ENCODE peak calls at places on chromosomes 7 and 10, in nine cellular contexts. One of them, this sample, is unnamed.

GRCh38 chr10:120480065-120480600 is 23.1 kb downstream of the PLPP4 start:
- DNase-seq in D341Med: no peak
- DNase-seq in lower lobe of right lung: no peak
- DNase-seq in neural crest cell: no peak
- DNase-seq in GM18507: no peak
- DNase-seq in smooth muscle cell of the brain vasculature: no peak
- DNase-seq in stimulated activated naive B cell treated with anti-CD40 and anti-IgM and Interleukin-4, amounts not matched to agents 10 μg/mL and 1 μg/mL and 100 μg/mL, for 72 hours: no peak
- DNase-seq in psoas muscle: no peak
- DNase-seq in stimulated activated CD8-positive, alpha-beta memory T cell treated with anti-CD3 and anti-CD28 coated beads, Interleukin-2, amount 100 ng/mL, for 1 hour: no peak
- DNase-seq in this sample: no peak

GRCh38 chr10:42866115-42866995 is 83.8 kb downstream of the BMS1 start:
- DNase-seq in smooth muscle cell of the brain vasculature: peak; percentile 36
- DNase-seq in stimulated activated CD8-positive, alpha-beta memory T cell treated with anti-CD3 and anti-CD28 coated beads, Interleukin-2, amount 100 ng/mL, for 1 hour: peak; percentile 4
- DNase-seq in stimulated activated naive B cell treated with anti-CD40 and anti-IgM and Interleukin-4, amounts not matched to agents 10 μg/mL and 1 μg/mL and 100 μg/mL, for 72 hours: peak; percentile 37
- DNase-seq in GM18507: peak; percentile 18
- DNase-seq in D341Med: peak; percentile 81
- DNase-seq in neural crest cell: peak; percentile 83
- DNase-seq in psoas muscle: peak; percentile 81
- DNase-seq in lower lobe of right lung: peak; percentile 85
- DNase-seq in this sample: no peak

GRCh38 chr10:130936844-130937243 is 374.7 kb downstream of the TCERG1L start:
- DNase-seq in D341Med: no peak
- DNase-seq in lower lobe of right lung: no peak
- DNase-seq in psoas muscle: no peak
- DNase-seq in neural crest cell: no peak
- DNase-seq in stimulated activated naive B cell treated with anti-CD40 and anti-IgM and Interleukin-4, amounts not matched to agents 10 μg/mL and 1 μg/mL and 100 μg/mL, for 72 hours: no peak
- DNase-seq in stimulated activated CD8-positive, alpha-beta memory T cell treated with anti-CD3 and anti-CD28 coated beads, Interleukin-2, amount 100 ng/mL, for 1 hour: no peak
- DNase-seq in GM18507: no peak
- DNase-seq in smooth muscle cell of the brain vasculature: no peak
- DNase-seq in this sample: no peak

GRCh38 chr7:30865821-30866220 is 45.8 kb upstream of the AQP1 start:
- DNase-seq in D341Med: no peak
- DNase-seq in lower lobe of right lung: no peak
- DNase-seq in stimulated activated naive B cell treated with anti-CD40 and anti-IgM and Interleukin-4, amounts not matched to agents 10 μg/mL and 1 μg/mL and 100 μg/mL, for 72 hours: no peak
- DNase-seq in smooth muscle cell of the brain vasculature: no peak
- DNase-seq in neural crest cell: no peak
- DNase-seq in psoas muscle: no peak
- DNase-seq in GM18507: no peak
- DNase-seq in stimulated activated CD8-positive, alpha-beta memory T cell treated with anti-CD3 and anti-CD28 coated beads, Interleukin-2, amount 100 ng/mL, for 1 hour: no peak
- DNase-seq in this sample: no peak

GRCh38 chr7:150428671-150429451 is 21.6 kb upstream of the GIMAP8 start:
- DNase-seq in lower lobe of right lung: no peak
- DNase-seq in stimulated activated naive B cell treated with anti-CD40 and anti-IgM and Interleukin-4, amounts not matched to agents 10 μg/mL and 1 μg/mL and 100 μg/mL, for 72 hours: peak; percentile 52
- DNase-seq in GM18507: no peak
- DNase-seq in D341Med: peak; percentile 14
- DNase-seq in stimulated activated CD8-positive, alpha-beta memory T cell treated with anti-CD3 and anti-CD28 coated beads, Interleukin-2, amount 100 ng/mL, for 1 hour: no peak
- DNase-seq in smooth muscle cell of the brain vasculature: peak; percentile 46
- DNase-seq in psoas muscle: no peak
- DNase-seq in neural crest cell: no peak
- DNase-seq in this sample: no peak

GRCh38 chr10:119908201-119908600 is 15.7 kb downstream of the SEC23IP start:
- DNase-seq in GM18507: no peak
- DNase-seq in stimulated activated naive B cell treated with anti-CD40 and anti-IgM and Interleukin-4, amounts not matched to agents 10 μg/mL and 1 μg/mL and 100 μg/mL, for 72 hours: no peak
- DNase-seq in psoas muscle: no peak
- DNase-seq in smooth muscle cell of the brain vasculature: no peak
- DNase-seq in D341Med: no peak
- DNase-seq in neural crest cell: no peak
- DNase-seq in stimulated activated CD8-positive, alpha-beta memory T cell treated with anti-CD3 and anti-CD28 coated beads, Interleukin-2, amount 100 ng/mL, for 1 hour: no peak
- DNase-seq in lower lobe of right lung: no peak
- DNase-seq in this sample: no peak

GRCh38 chr10:109914966-109915365 is 8.3 kb downstream of the XPNPEP1 start:
- DNase-seq in smooth muscle cell of the brain vasculature: no peak
- DNase-seq in stimulated activated CD8-positive, alpha-beta memory T cell treated with anti-CD3 and anti-CD28 coated beads, Interleukin-2, amount 100 ng/mL, for 1 hour: no peak
- DNase-seq in psoas muscle: no peak
- DNase-seq in stimulated activated naive B cell treated with anti-CD40 and anti-IgM and Interleukin-4, amounts not matched to agents 10 μg/mL and 1 μg/mL and 100 μg/mL, for 72 hours: no peak
- DNase-seq in GM18507: no peak
- DNase-seq in neural crest cell: no peak
- DNase-seq in lower lobe of right lung: no peak
- DNase-seq in D341Med: no peak
- DNase-seq in this sample: no peak

GRCh38 chr10:15871823-15872222 is 11.5 kb upstream of the MINDY3 start:
- DNase-seq in neural crest cell: no peak
- DNase-seq in stimulated activated CD8-positive, alpha-beta memory T cell treated with anti-CD3 and anti-CD28 coated beads, Interleukin-2, amount 100 ng/mL, for 1 hour: no peak
- DNase-seq in smooth muscle cell of the brain vasculature: no peak
- DNase-seq in D341Med: no peak
- DNase-seq in GM18507: no peak
- DNase-seq in psoas muscle: no peak
- DNase-seq in lower lobe of right lung: no peak
- DNase-seq in stimulated activated naive B cell treated with anti-CD40 and anti-IgM and Interleukin-4, amounts not matched to agents 10 μg/mL and 1 μg/mL and 100 μg/mL, for 72 hours: no peak
- DNase-seq in this sample: no peak

GRCh38 chr10:80900661-80901060 is 363.0 kb downstream of the SH2D4B start:
- DNase-seq in lower lobe of right lung: no peak
- DNase-seq in neural crest cell: no peak
- DNase-seq in stimulated activated naive B cell treated with anti-CD40 and anti-IgM and Interleukin-4, amounts not matched to agents 10 μg/mL and 1 μg/mL and 100 μg/mL, for 72 hours: no peak
- DNase-seq in smooth muscle cell of the brain vasculature: no peak
- DNase-seq in psoas muscle: no peak
- DNase-seq in GM18507: no peak
- DNase-seq in stimulated activated CD8-positive, alpha-beta memory T cell treated with anti-CD3 and anti-CD28 coated beads, Interleukin-2, amount 100 ng/mL, for 1 hour: no peak
- DNase-seq in D341Med: no peak
- DNase-seq in this sample: no peak

GRCh38 chr10:89567566-89568245 is 32.3 kb upstream of the SLC16A12 start:
- DNase-seq in stimulated activated naive B cell treated with anti-CD40 and anti-IgM and Interleukin-4, amounts not matched to agents 10 μg/mL and 1 μg/mL and 100 μg/mL, for 72 hours: no peak
- DNase-seq in GM18507: no peak
- DNase-seq in D341Med: no peak
- DNase-seq in lower lobe of right lung: no peak
- DNase-seq in psoas muscle: no peak
- DNase-seq in neural crest cell: no peak
- DNase-seq in smooth muscle cell of the brain vasculature: no peak
- DNase-seq in stimulated activated CD8-positive, alpha-beta memory T cell treated with anti-CD3 and anti-CD28 coated beads, Interleukin-2, amount 100 ng/mL, for 1 hour: no peak
- DNase-seq in this sample: no peak

GRCh38 chr7:130880668-130881067 is 146.7 kb upstream of the KLF14 start:
- DNase-seq in D341Med: no peak
- DNase-seq in psoas muscle: no peak
- DNase-seq in lower lobe of right lung: no peak
- DNase-seq in neural crest cell: no peak
- DNase-seq in stimulated activated naive B cell treated with anti-CD40 and anti-IgM and Interleukin-4, amounts not matched to agents 10 μg/mL and 1 μg/mL and 100 μg/mL, for 72 hours: no peak
- DNase-seq in stimulated activated CD8-positive, alpha-beta memory T cell treated with anti-CD3 and anti-CD28 coated beads, Interleukin-2, amount 100 ng/mL, for 1 hour: no peak
- DNase-seq in smooth muscle cell of the brain vasculature: no peak
- DNase-seq in GM18507: no peak
- DNase-seq in this sample: no peak

GRCh38 chr10:86599041-86599440 is 55.3 kb upstream of the OPN4 start:
- DNase-seq in D341Med: no peak
- DNase-seq in stimulated activated naive B cell treated with anti-CD40 and anti-IgM and Interleukin-4, amounts not matched to agents 10 μg/mL and 1 μg/mL and 100 μg/mL, for 72 hours: no peak
- DNase-seq in stimulated activated CD8-positive, alpha-beta memory T cell treated with anti-CD3 and anti-CD28 coated beads, Interleukin-2, amount 100 ng/mL, for 1 hour: no peak
- DNase-seq in GM18507: no peak
- DNase-seq in psoas muscle: no peak
- DNase-seq in lower lobe of right lung: no peak
- DNase-seq in neural crest cell: no peak
- DNase-seq in smooth muscle cell of the brain vasculature: no peak
- DNase-seq in this sample: no peak

GRCh38 chr7:35251606-35252310 is 2.1 kb downstream of the TBX20 start:
- DNase-seq in lower lobe of right lung: no peak
- DNase-seq in neural crest cell: no peak
- DNase-seq in psoas muscle: no peak
- DNase-seq in stimulated activated naive B cell treated with anti-CD40 and anti-IgM and Interleukin-4, amounts not matched to agents 10 μg/mL and 1 μg/mL and 100 μg/mL, for 72 hours: no peak
- DNase-seq in GM18507: no peak
- DNase-seq in stimulated activated CD8-positive, alpha-beta memory T cell treated with anti-CD3 and anti-CD28 coated beads, Interleukin-2, amount 100 ng/mL, for 1 hour: no peak
- DNase-seq in D341Med: no peak
- DNase-seq in smooth muscle cell of the brain vasculature: no peak
- DNase-seq in this sample: no peak

GRCh38 chr10:130136214-130137076 is at the start of gene GLRX3:
- DNase-seq in lower lobe of right lung: peak; percentile 95
- DNase-seq in stimulated activated CD8-positive, alpha-beta memory T cell treated with anti-CD3 and anti-CD28 coated beads, Interleukin-2, amount 100 ng/mL, for 1 hour: peak; percentile 83
- DNase-seq in neural crest cell: peak; percentile 90
- DNase-seq in stimulated activated naive B cell treated with anti-CD40 and anti-IgM and Interleukin-4, amounts not matched to agents 10 μg/mL and 1 μg/mL and 100 μg/mL, for 72 hours: peak; percentile 81
- DNase-seq in smooth muscle cell of the brain vasculature: peak; percentile 50
- DNase-seq in D341Med: peak; percentile 92
- DNase-seq in GM18507: peak; percentile 90
- DNase-seq in psoas muscle: peak; percentile 92
- DNase-seq in this sample: peak; percentile 73

GRCh38 chr7:20542594-20542993 is 72.9 kb upstream of the ABCB5 start:
- DNase-seq in stimulated activated CD8-positive, alpha-beta memory T cell treated with anti-CD3 and anti-CD28 coated beads, Interleukin-2, amount 100 ng/mL, for 1 hour: no peak
- DNase-seq in smooth muscle cell of the brain vasculature: no peak
- DNase-seq in psoas muscle: peak; percentile 17
- DNase-seq in GM18507: no peak
- DNase-seq in neural crest cell: no peak
- DNase-seq in stimulated activated naive B cell treated with anti-CD40 and anti-IgM and Interleukin-4, amounts not matched to agents 10 μg/mL and 1 μg/mL and 100 μg/mL, for 72 hours: no peak
- DNase-seq in lower lobe of right lung: no peak
- DNase-seq in D341Med: no peak
- DNase-seq in this sample: no peak

GRCh38 chr7:141354251-141354650 is 197.0 kb upstream of the AGK start:
- DNase-seq in stimulated activated naive B cell treated with anti-CD40 and anti-IgM and Interleukin-4, amounts not matched to agents 10 μg/mL and 1 μg/mL and 100 μg/mL, for 72 hours: no peak
- DNase-seq in neural crest cell: no peak
- DNase-seq in lower lobe of right lung: no peak
- DNase-seq in GM18507: no peak
- DNase-seq in stimulated activated CD8-positive, alpha-beta memory T cell treated with anti-CD3 and anti-CD28 coated beads, Interleukin-2, amount 100 ng/mL, for 1 hour: no peak
- DNase-seq in smooth muscle cell of the brain vasculature: no peak
- DNase-seq in D341Med: no peak
- DNase-seq in psoas muscle: no peak
- DNase-seq in this sample: no peak

GRCh38 chr10:90306187-90306586 is 551.7 kb downstream of the HTR7 start:
- DNase-seq in neural crest cell: no peak
- DNase-seq in lower lobe of right lung: no peak
- DNase-seq in stimulated activated CD8-positive, alpha-beta memory T cell treated with anti-CD3 and anti-CD28 coated beads, Interleukin-2, amount 100 ng/mL, for 1 hour: no peak
- DNase-seq in D341Med: no peak
- DNase-seq in smooth muscle cell of the brain vasculature: peak; percentile 90
- DNase-seq in psoas muscle: no peak
- DNase-seq in GM18507: no peak
- DNase-seq in stimulated activated naive B cell treated with anti-CD40 and anti-IgM and Interleukin-4, amounts not matched to agents 10 μg/mL and 1 μg/mL and 100 μg/mL, for 72 hours: no peak
- DNase-seq in this sample: no peak

GRCh38 chr10:92074126-92074887 is 150.7 kb downstream of the BTAF1 start:
- DNase-seq in neural crest cell: no peak
- DNase-seq in stimulated activated naive B cell treated with anti-CD40 and anti-IgM and Interleukin-4, amounts not matched to agents 10 μg/mL and 1 μg/mL and 100 μg/mL, for 72 hours: no peak
- DNase-seq in psoas muscle: no peak
- DNase-seq in smooth muscle cell of the brain vasculature: no peak
- DNase-seq in lower lobe of right lung: no peak
- DNase-seq in stimulated activated CD8-positive, alpha-beta memory T cell treated with anti-CD3 and anti-CD28 coated beads, Interleukin-2, amount 100 ng/mL, for 1 hour: no peak
- DNase-seq in GM18507: no peak
- DNase-seq in D341Med: no peak
- DNase-seq in this sample: no peak

GRCh38 chr10:29689001-29689400 is 54.2 kb upstream of the SVIL start:
- DNase-seq in smooth muscle cell of the brain vasculature: no peak
- DNase-seq in psoas muscle: no peak
- DNase-seq in lower lobe of right lung: no peak
- DNase-seq in D341Med: no peak
- DNase-seq in GM18507: no peak
- DNase-seq in stimulated activated naive B cell treated with anti-CD40 and anti-IgM and Interleukin-4, amounts not matched to agents 10 μg/mL and 1 μg/mL and 100 μg/mL, for 72 hours: no peak
- DNase-seq in neural crest cell: no peak
- DNase-seq in stimulated activated CD8-positive, alpha-beta memory T cell treated with anti-CD3 and anti-CD28 coated beads, Interleukin-2, amount 100 ng/mL, for 1 hour: no peak
- DNase-seq in this sample: no peak

GRCh38 chr10:3532644-3533043 is 252.4 kb downstream of the KLF6 start:
- DNase-seq in stimulated activated naive B cell treated with anti-CD40 and anti-IgM and Interleukin-4, amounts not matched to agents 10 μg/mL and 1 μg/mL and 100 μg/mL, for 72 hours: no peak
- DNase-seq in neural crest cell: no peak
- DNase-seq in smooth muscle cell of the brain vasculature: no peak
- DNase-seq in D341Med: no peak
- DNase-seq in psoas muscle: no peak
- DNase-seq in lower lobe of right lung: no peak
- DNase-seq in GM18507: no peak
- DNase-seq in stimulated activated CD8-positive, alpha-beta memory T cell treated with anti-CD3 and anti-CD28 coated beads, Interleukin-2, amount 100 ng/mL, for 1 hour: no peak
- DNase-seq in this sample: no peak

GRCh38 chr10:131846224-131847101 is 54.3 kb upstream of the PPP2R2D start:
- DNase-seq in smooth muscle cell of the brain vasculature: no peak
- DNase-seq in stimulated activated naive B cell treated with anti-CD40 and anti-IgM and Interleukin-4, amounts not matched to agents 10 μg/mL and 1 μg/mL and 100 μg/mL, for 72 hours: no peak
- DNase-seq in neural crest cell: no peak
- DNase-seq in D341Med: no peak
- DNase-seq in GM18507: no peak
- DNase-seq in stimulated activated CD8-positive, alpha-beta memory T cell treated with anti-CD3 and anti-CD28 coated beads, Interleukin-2, amount 100 ng/mL, for 1 hour: no peak
- DNase-seq in psoas muscle: no peak
- DNase-seq in lower lobe of right lung: no peak
- DNase-seq in this sample: no peak

GRCh38 chr7:1693991-1694524 is 24.0 kb downstream of the ELFN1 start:
- DNase-seq in stimulated activated naive B cell treated with anti-CD40 and anti-IgM and Interleukin-4, amounts not matched to agents 10 μg/mL and 1 μg/mL and 100 μg/mL, for 72 hours: no peak
- DNase-seq in neural crest cell: peak; percentile 62
- DNase-seq in GM18507: no peak
- DNase-seq in lower lobe of right lung: peak; percentile 38
- DNase-seq in stimulated activated CD8-positive, alpha-beta memory T cell treated with anti-CD3 and anti-CD28 coated beads, Interleukin-2, amount 100 ng/mL, for 1 hour: no peak
- DNase-seq in smooth muscle cell of the brain vasculature: peak; percentile 12
- DNase-seq in D341Med: peak; percentile 34
- DNase-seq in psoas muscle: no peak
- DNase-seq in this sample: no peak

GRCh38 chr10:103923502-103923901 is 5.5 kb upstream of the STN1 start:
- DNase-seq in D341Med: no peak
- DNase-seq in stimulated activated CD8-positive, alpha-beta memory T cell treated with anti-CD3 and anti-CD28 coated beads, Interleukin-2, amount 100 ng/mL, for 1 hour: no peak
- DNase-seq in psoas muscle: no peak
- DNase-seq in neural crest cell: no peak
- DNase-seq in stimulated activated naive B cell treated with anti-CD40 and anti-IgM and Interleukin-4, amounts not matched to agents 10 μg/mL and 1 μg/mL and 100 μg/mL, for 72 hours: no peak
- DNase-seq in lower lobe of right lung: no peak
- DNase-seq in GM18507: no peak
- DNase-seq in smooth muscle cell of the brain vasculature: no peak
- DNase-seq in this sample: no peak

GRCh38 chr10:49285232-49285631 is 13.7 kb upstream of the C10orf71 start:
- DNase-seq in stimulated activated CD8-positive, alpha-beta memory T cell treated with anti-CD3 and anti-CD28 coated beads, Interleukin-2, amount 100 ng/mL, for 1 hour: no peak
- DNase-seq in D341Med: no peak
- DNase-seq in stimulated activated naive B cell treated with anti-CD40 and anti-IgM and Interleukin-4, amounts not matched to agents 10 μg/mL and 1 μg/mL and 100 μg/mL, for 72 hours: no peak
- DNase-seq in neural crest cell: no peak
- DNase-seq in GM18507: no peak
- DNase-seq in lower lobe of right lung: no peak
- DNase-seq in smooth muscle cell of the brain vasculature: no peak
- DNase-seq in psoas muscle: no peak
- DNase-seq in this sample: no peak

GRCh38 chr10:117597216-117597615 is 54.7 kb downstream of the EMX2 start:
- DNase-seq in lower lobe of right lung: no peak
- DNase-seq in neural crest cell: no peak
- DNase-seq in D341Med: no peak
- DNase-seq in GM18507: no peak
- DNase-seq in psoas muscle: no peak
- DNase-seq in stimulated activated CD8-positive, alpha-beta memory T cell treated with anti-CD3 and anti-CD28 coated beads, Interleukin-2, amount 100 ng/mL, for 1 hour: no peak
- DNase-seq in smooth muscle cell of the brain vasculature: no peak
- DNase-seq in stimulated activated naive B cell treated with anti-CD40 and anti-IgM and Interleukin-4, amounts not matched to agents 10 μg/mL and 1 μg/mL and 100 μg/mL, for 72 hours: no peak
- DNase-seq in this sample: no peak

GRCh38 chr7:24882989-24883631 is 96.9 kb downstream of the OSBPL3 start:
- DNase-seq in stimulated activated CD8-positive, alpha-beta memory T cell treated with anti-CD3 and anti-CD28 coated beads, Interleukin-2, amount 100 ng/mL, for 1 hour: no peak
- DNase-seq in neural crest cell: no peak
- DNase-seq in D341Med: no peak
- DNase-seq in GM18507: no peak
- DNase-seq in lower lobe of right lung: no peak
- DNase-seq in smooth muscle cell of the brain vasculature: peak; percentile 29
- DNase-seq in stimulated activated naive B cell treated with anti-CD40 and anti-IgM and Interleukin-4, amounts not matched to agents 10 μg/mL and 1 μg/mL and 100 μg/mL, for 72 hours: no peak
- DNase-seq in psoas muscle: peak; percentile 72
- DNase-seq in this sample: no peak

GRCh38 chr7:26675143-26675887 is 189.1 kb downstream of the SKAP2 start:
- DNase-seq in stimulated activated naive B cell treated with anti-CD40 and anti-IgM and Interleukin-4, amounts not matched to agents 10 μg/mL and 1 μg/mL and 100 μg/mL, for 72 hours: no peak
- DNase-seq in smooth muscle cell of the brain vasculature: no peak
- DNase-seq in stimulated activated CD8-positive, alpha-beta memory T cell treated with anti-CD3 and anti-CD28 coated beads, Interleukin-2, amount 100 ng/mL, for 1 hour: no peak
- DNase-seq in psoas muscle: no peak
- DNase-seq in D341Med: no peak
- DNase-seq in neural crest cell: no peak
- DNase-seq in lower lobe of right lung: no peak
- DNase-seq in GM18507: no peak
- DNase-seq in this sample: no peak

GRCh38 chr10:116767235-116767634 is 24.9 kb upstream of the HSPA12A start:
- DNase-seq in GM18507: no peak
- DNase-seq in stimulated activated naive B cell treated with anti-CD40 and anti-IgM and Interleukin-4, amounts not matched to agents 10 μg/mL and 1 μg/mL and 100 μg/mL, for 72 hours: no peak
- DNase-seq in D341Med: no peak
- DNase-seq in stimulated activated CD8-positive, alpha-beta memory T cell treated with anti-CD3 and anti-CD28 coated beads, Interleukin-2, amount 100 ng/mL, for 1 hour: no peak
- DNase-seq in lower lobe of right lung: no peak
- DNase-seq in psoas muscle: no peak
- DNase-seq in neural crest cell: no peak
- DNase-seq in smooth muscle cell of the brain vasculature: no peak
- DNase-seq in this sample: no peak

GRCh38 chr7:128937647-128938523 is at the start of gene IRF5:
- DNase-seq in smooth muscle cell of the brain vasculature: no peak
- DNase-seq in stimulated activated CD8-positive, alpha-beta memory T cell treated with anti-CD3 and anti-CD28 coated beads, Interleukin-2, amount 100 ng/mL, for 1 hour: no peak
- DNase-seq in neural crest cell: no peak
- DNase-seq in stimulated activated naive B cell treated with anti-CD40 and anti-IgM and Interleukin-4, amounts not matched to agents 10 μg/mL and 1 μg/mL and 100 μg/mL, for 72 hours: peak; percentile 68
- DNase-seq in psoas muscle: peak; percentile 50
- DNase-seq in D341Med: peak; percentile 76
- DNase-seq in GM18507: no peak
- DNase-seq in lower lobe of right lung: peak; percentile 88
- DNase-seq in this sample: no peak

GRCh38 chr10:89235073-89235798 is 16.3 kb downstream of the LIPA start:
- DNase-seq in psoas muscle: peak; percentile 69
- DNase-seq in D341Med: no peak
- DNase-seq in smooth muscle cell of the brain vasculature: no peak
- DNase-seq in lower lobe of right lung: peak; percentile 83
- DNase-seq in stimulated activated CD8-positive, alpha-beta memory T cell treated with anti-CD3 and anti-CD28 coated beads, Interleukin-2, amount 100 ng/mL, for 1 hour: no peak
- DNase-seq in GM18507: no peak
- DNase-seq in neural crest cell: no peak
- DNase-seq in stimulated activated naive B cell treated with anti-CD40 and anti-IgM and Interleukin-4, amounts not matched to agents 10 μg/mL and 1 μg/mL and 100 μg/mL, for 72 hours: no peak
- DNase-seq in this sample: no peak

This sample was measured in activated CD4-positive, CD25-positive, alpha-beta regulatory T cell treated with anti-CD3 and anti-CD28 coated beads, Interleukin-2, amount 50 U/mL, for 16 hours.